ENCODE peak calls at places on chromosomes 16 and 17, in nine cellular contexts. N is fibroblast of the aortic adventitia, Y is AG04449, V is stomach, R is mucosa of gallbladder, U is anterior cingulate cortex, C is cardiac septum, A is IMR-90, F is choroid plexus epithelial cell. P is an unnamed sample.

GRCh38 chr17:80539022-80539421 is 5.6 kb upstream of the RPTOR start:
- DNase-seq in N (no peak), Y (no peak), V (no peak), R (no peak), U (no peak), C (no peak), A (no peak), F (no peak), P (no peak)

GRCh38 chr17:83071365-83071764 is 8.0 kb upstream of the METRNL start:
- DNase-seq in N (no peak), Y (no peak), V (no peak), R (no peak), U (no peak), C (no peak), A (no peak), F (no peak), P (no peak)

GRCh38 chr16:29837833-29838232 is 17.6 kb downstream of the MVP start:
- DNase-seq in N (no peak), Y (no peak), V (no peak), R (no peak), U (no peak), C (no peak), A (peak), F (no peak), P (no peak)

GRCh38 chr17:63275318-63275967 is 170.7 kb downstream of the CYB561 start:
- DNase-seq in N (peak), Y (peak), V (no peak), R (no peak), U (no peak), C (no peak), A (peak), F (peak), P (no peak)

GRCh38 chr17:48601528-48602430 is 3.0 kb downstream of the HOXB6 start:
- DNase-seq in N (no peak), Y (no peak), V (no peak), R (no peak), U (no peak), C (no peak), A (no peak), F (no peak), P (no peak)

GRCh38 chr17:82697808-82698064 is 762 bp downstream of the RAB40B start:
- DNase-seq in N (no peak), Y (no peak), V (no peak), R (no peak), U (no peak), C (no peak), A (no peak), F (no peak), P (no peak)

GRCh38 chr17:41393294-41393693 is 4.1 kb downstream of the KRT31 start:
- DNase-seq in N (peak), Y (no peak), V (no peak), R (no peak), U (no peak), C (no peak), A (no peak), F (peak), P (no peak)

GRCh38 chr16:87457724-87458423 is 35.0 kb downstream of the ZCCHC14 start:
- DNase-seq in N (peak), Y (peak), V (no peak), R (no peak), U (no peak), C (peak), A (peak), F (peak), P (no peak)

GRCh38 chr16:47716571-47716970 is 255.4 kb downstream of the PHKB start:
- DNase-seq in N (peak), Y (no peak), V (no peak), R (no peak), U (no peak), C (no peak), A (no peak), F (no peak), P (no peak)

GRCh38 chr17:19645608-19646250 is 2.8 kb upstream of the ALDH3A2 start:
- DNase-seq in N (peak), Y (no peak), V (no peak), R (peak), U (peak), C (no peak), A (no peak), F (peak), P (no peak)

GRCh38 chr17:42387663-42388380 is 420 bp downstream of the STAT3 start:
- DNase-seq in N (peak), Y (no peak), V (peak), R (peak), U (no peak), C (peak), A (no peak), F (peak), P (peak)

GRCh38 chr17:57207396-57207795 is 48.9 kb upstream of the MSI2 start:
- DNase-seq in N (no peak), Y (no peak), V (no peak), R (no peak), U (no peak), C (no peak), A (no peak), F (no peak), P (no peak)

GRCh38 chr16:86566601-86566965 is at the start of gene FOXC2:
- DNase-seq in N (peak), Y (no peak), V (peak), R (peak), U (no peak), C (peak), A (peak), F (peak), P (peak)

GRCh38 chr16:49335828-49336227 is 37.8 kb upstream of the C16orf78 start:
- DNase-seq in N (no peak), Y (no peak), V (no peak), R (no peak), U (no peak), C (peak), A (no peak), F (no peak), P (no peak)

GRCh38 chr16:30567160-30567990 is 4.1 kb downstream of the ZNF688 start:
- DNase-seq in N (peak), Y (no peak), V (no peak), R (no peak), U (no peak), C (no peak), A (peak), F (no peak), P (no peak)

GRCh38 chr16:62029947-62030346 is 6.3 kb downstream of the CDH8 start:
- DNase-seq in N (no peak), Y (no peak), V (no peak), R (no peak), U (no peak), C (no peak), A (no peak), F (no peak), P (no peak)

GRCh38 chr16:47311738-47312505 is 148.9 kb downstream of the ITFG1 start:
- DNase-seq in N (peak), Y (no peak), V (no peak), R (no peak), U (peak), C (no peak), A (peak), F (peak), P (no peak)

GRCh38 chr17:67503184-67503583 is 126.1 kb downstream of the PITPNC1 start:
- DNase-seq in N (peak), Y (no peak), V (no peak), R (no peak), U (no peak), C (no peak), A (peak), F (no peak), P (no peak)

GRCh38 chr16:87064731-87065720 is 252.2 kb downstream of the C16orf95 start:
- DNase-seq in N (no peak), Y (no peak), V (no peak), R (no peak), U (no peak), C (peak), A (no peak), F (peak), P (no peak)

GRCh38 chr16:48081656-48082055 is 74.1 kb downstream of the ABCC12 start:
- DNase-seq in N (peak), Y (peak), V (no peak), R (no peak), U (no peak), C (no peak), A (peak), F (peak), P (no peak)

GRCh38 chr16:974001-974601 is 3.3 kb upstream of the LMF1 start:
- DNase-seq in N (no peak), Y (no peak), V (no peak), R (no peak), U (no peak), C (no peak), A (no peak), F (no peak), P (no peak)

GRCh38 chr16:324451-325334 is 27.8 kb downstream of the AXIN1 start:
- DNase-seq in N (no peak), Y (no peak), V (no peak), R (peak), U (no peak), C (no peak), A (no peak), F (peak), P (no peak)

GRCh38 chr17:57021226-57021940 is 43.5 kb downstream of the SCPEP1 start:
- DNase-seq in N (no peak), Y (no peak), V (peak), R (peak), U (no peak), C (no peak), A (no peak), F (no peak), P (peak)

GRCh38 chr16:11258553-11259287 is 2.7 kb upstream of the SOCS1 start:
- DNase-seq in N (peak), Y (no peak), V (peak), R (no peak), U (peak), C (peak), A (no peak), F (peak), P (no peak)

GRCh38 chr17:38353084-38353604 is 1.5 kb downstream of the SOCS7 start:
- DNase-seq in N (no peak), Y (no peak), V (no peak), R (no peak), U (no peak), C (no peak), A (no peak), F (no peak), P (no peak)

GRCh38 chr16:48126801-48127644 is 28.8 kb downstream of the ABCC12 start:
- DNase-seq in N (peak), Y (peak), V (peak), R (peak), U (no peak), C (no peak), A (peak), F (peak), P (no peak)

GRCh38 chr17:58357312-58358297 is 5.6 kb upstream of the SUPT4H1 start:
- DNase-seq in N (no peak), Y (no peak), V (no peak), R (no peak), U (no peak), C (no peak), A (no peak), F (no peak), P (no peak)

GRCh38 chr16:89697161-89697615 is 4.3 kb downstream of the SPATA2L start:
- DNase-seq in N (no peak), Y (no peak), V (no peak), R (no peak), U (no peak), C (peak), A (no peak), F (no peak), P (no peak)

GRCh38 chr17:78532922-78533640 is 44.1 kb downstream of the DNAH17 start:
- DNase-seq in N (peak), Y (no peak), V (no peak), R (no peak), U (no peak), C (no peak), A (peak), F (peak), P (no peak)

GRCh38 chr17:74042744-74043486 is 160.6 kb upstream of the RPL38 start:
- DNase-seq in N (peak), Y (peak), V (no peak), R (peak), U (peak), C (no peak), A (peak), F (peak), P (peak)

GRCh38 chr16:58187092-58187491 is 10.8 kb downstream of the CSNK2A2 start:
- DNase-seq in N (peak), Y (no peak), V (no peak), R (no peak), U (no peak), C (no peak), A (no peak), F (peak), P (no peak)

GRCh38 chr17:731943-732787 is at the start of gene TLCD3A:
- DNase-seq in N (peak), Y (no peak), V (peak), R (peak), U (peak), C (no peak), A (peak), F (peak), P (peak)

GRCh38 chr17:17140590-17140980 is 65.5 kb downstream of the PLD6 start:
- DNase-seq in N (peak), Y (no peak), V (no peak), R (no peak), U (no peak), C (no peak), A (peak), F (peak), P (no peak)

GRCh38 chr17:55567240-55568216 is 56.3 kb upstream of the SMIM36 start:
- DNase-seq in N (peak), Y (no peak), V (no peak), R (no peak), U (no peak), C (no peak), A (no peak), F (peak), P (no peak)

GRCh38 chr17:14058051-14058450 is 11.3 kb upstream of the COX10 start:
- DNase-seq in N (peak), Y (peak), V (no peak), R (no peak), U (no peak), C (no peak), A (peak), F (no peak), P (no peak)

GRCh38 chr16:66996324-66996982 is 8.1 kb downstream of the CES4A start:
- DNase-seq in N (peak), Y (peak), V (peak), R (peak), U (peak), C (no peak), A (peak), F (peak), P (peak)

GRCh38 chr16:67652578-67653130 is 7.4 kb downstream of the ACD start:
- DNase-seq in N (no peak), Y (no peak), V (no peak), R (no peak), U (no peak), C (no peak), A (no peak), F (no peak), P (no peak)